ENCODE peak calls at places on chromosomes 12 and 14, in four cellular contexts. One of them, this sample, is unnamed.

GRCh38 chr12:111503116-111503515 is 96.0 kb downstream of the ATXN2 start:
- DNase-seq in AG09319: no peak
- DNase-seq in brain microvascular endothelial cell: no peak
- DNase-seq in CD4-positive, alpha-beta T cell: no peak
- DNase-seq in this sample: no peak

GRCh38 chr14:79578470-79578869 is 632.8 kb downstream of the DIO2 start:
- DNase-seq in brain microvascular endothelial cell: no peak
- DNase-seq in CD4-positive, alpha-beta T cell: no peak
- DNase-seq in AG09319: no peak
- DNase-seq in this sample: no peak

GRCh38 chr14:73241481-73242165 is 4.3 kb downstream of the PAPLN start:
- DNase-seq in AG09319: no peak
- DNase-seq in CD4-positive, alpha-beta T cell: no peak
- DNase-seq in brain microvascular endothelial cell: no peak
- DNase-seq in this sample: no peak

GRCh38 chr12:127767631-127768030 is 499.3 kb upstream of the TMEM132C start:
- DNase-seq in AG09319: no peak
- DNase-seq in CD4-positive, alpha-beta T cell: no peak
- DNase-seq in brain microvascular endothelial cell: no peak
- DNase-seq in this sample: no peak

GRCh38 chr12:106493531-106493930 is 89.3 kb upstream of the RFX4 start:
- DNase-seq in AG09319: no peak
- DNase-seq in CD4-positive, alpha-beta T cell: no peak
- DNase-seq in brain microvascular endothelial cell: no peak
- DNase-seq in this sample: no peak

GRCh38 chr14:41636492-41637392 is 30.1 kb downstream of the LRFN5 start:
- DNase-seq in CD4-positive, alpha-beta T cell: no peak
- DNase-seq in brain microvascular endothelial cell: no peak
- DNase-seq in AG09319: no peak
- DNase-seq in this sample: no peak

GRCh38 chr12:116878567-116879508 is 2.4 kb downstream of the HRK start:
- DNase-seq in AG09319: no peak
- DNase-seq in CD4-positive, alpha-beta T cell: no peak
- DNase-seq in brain microvascular endothelial cell: no peak
- DNase-seq in this sample: no peak

GRCh38 chr12:129552996-129553750 is 350.7 kb downstream of the TMEM132D start:
- DNase-seq in CD4-positive, alpha-beta T cell: no peak
- DNase-seq in AG09319: no peak
- DNase-seq in brain microvascular endothelial cell: peak; percentile 88
- DNase-seq in this sample: no peak

GRCh38 chr14:51419685-51420084 is 179.6 kb downstream of the TMX1 start:
- DNase-seq in CD4-positive, alpha-beta T cell: peak; percentile 5
- DNase-seq in brain microvascular endothelial cell: no peak
- DNase-seq in AG09319: no peak
- DNase-seq in this sample: peak; percentile 19

GRCh38 chr12:131147894-131148293 is 194.2 kb downstream of the ADGRD1 start:
- DNase-seq in brain microvascular endothelial cell: no peak
- DNase-seq in CD4-positive, alpha-beta T cell: no peak
- DNase-seq in AG09319: no peak
- DNase-seq in this sample: no peak

GRCh38 chr14:102029956-102030355 is 56.9 kb downstream of the HSP90AA1 start:
- DNase-seq in brain microvascular endothelial cell: peak; percentile 63
- DNase-seq in AG09319: peak; percentile 46
- DNase-seq in CD4-positive, alpha-beta T cell: no peak
- DNase-seq in this sample: no peak

GRCh38 chr14:49691031-49691430 is 1.9 kb upstream of the KLHDC1 start:
- DNase-seq in AG09319: no peak
- DNase-seq in CD4-positive, alpha-beta T cell: no peak
- DNase-seq in brain microvascular endothelial cell: no peak
- DNase-seq in this sample: no peak

GRCh38 chr12:116473416-116473815 is 85.8 kb upstream of the MAP1LC3B2 start:
- DNase-seq in AG09319: no peak
- DNase-seq in brain microvascular endothelial cell: no peak
- DNase-seq in CD4-positive, alpha-beta T cell: no peak
- DNase-seq in this sample: no peak

GRCh38 chr12:107435520-107435919 is 250.1 kb upstream of the PWP1 start:
- DNase-seq in CD4-positive, alpha-beta T cell: no peak
- DNase-seq in brain microvascular endothelial cell: no peak
- DNase-seq in AG09319: no peak
- DNase-seq in this sample: no peak

GRCh38 chr12:10186299-10186698 is 7.5 kb downstream of the TMEM52B start:
- DNase-seq in brain microvascular endothelial cell: no peak
- DNase-seq in AG09319: no peak
- DNase-seq in CD4-positive, alpha-beta T cell: no peak
- DNase-seq in this sample: no peak

GRCh38 chr12:84165998-84166571 is 746.5 kb downstream of the SLC6A15 start:
- DNase-seq in CD4-positive, alpha-beta T cell: no peak
- DNase-seq in brain microvascular endothelial cell: no peak
- DNase-seq in AG09319: no peak
- DNase-seq in this sample: no peak

GRCh38 chr12:64946132-64946829 is 121.8 kb downstream of the TBC1D30 start:
- DNase-seq in AG09319: peak; percentile 18
- DNase-seq in brain microvascular endothelial cell: no peak
- DNase-seq in CD4-positive, alpha-beta T cell: no peak
- DNase-seq in this sample: no peak

GRCh38 chr14:65926935-65927700 is 514.6 kb downstream of the FUT8 start:
- DNase-seq in brain microvascular endothelial cell: no peak
- DNase-seq in CD4-positive, alpha-beta T cell: no peak
- DNase-seq in AG09319: no peak
- DNase-seq in this sample: no peak

GRCh38 chr12:19639781-19640180 is 200.5 kb downstream of the AEBP2 start:
- DNase-seq in AG09319: no peak
- DNase-seq in CD4-positive, alpha-beta T cell: no peak
- DNase-seq in brain microvascular endothelial cell: no peak
- DNase-seq in this sample: no peak

GRCh38 chr14:63203618-63204406 is 431 bp upstream of the RHOJ start:
- DNase-seq in CD4-positive, alpha-beta T cell: no peak
- DNase-seq in brain microvascular endothelial cell: peak; percentile 97
- DNase-seq in AG09319: peak; percentile 44
- DNase-seq in this sample: no peak

GRCh38 chr12:106919910-106920544 is 35.7 kb upstream of the TMEM263 start:
- DNase-seq in CD4-positive, alpha-beta T cell: no peak
- DNase-seq in brain microvascular endothelial cell: peak; percentile 30
- DNase-seq in AG09319: peak; percentile 15
- DNase-seq in this sample: no peak

GRCh38 chr12:25796523-25797000 is 161.9 kb upstream of the RASSF8 start:
- DNase-seq in AG09319: no peak
- DNase-seq in CD4-positive, alpha-beta T cell: no peak
- DNase-seq in brain microvascular endothelial cell: peak; percentile 35
- DNase-seq in this sample: no peak

GRCh38 chr12:6532051-6532926 is 2.0 kb upstream of the GAPDH start:
- DNase-seq in brain microvascular endothelial cell: peak; percentile 99
- DNase-seq in CD4-positive, alpha-beta T cell: peak; percentile 69
- DNase-seq in AG09319: peak; percentile 92
- DNase-seq in this sample: peak; percentile 53

GRCh38 chr14:21978184-21978998 is 304.8 kb upstream of the OR4E1 start:
- DNase-seq in CD4-positive, alpha-beta T cell: peak; percentile 49
- DNase-seq in AG09319: no peak
- DNase-seq in brain microvascular endothelial cell: peak; percentile 18
- DNase-seq in this sample: peak; percentile 57

GRCh38 chr12:47896633-47897032 is 8.2 kb downstream of the VDR start:
- DNase-seq in CD4-positive, alpha-beta T cell: no peak
- DNase-seq in brain microvascular endothelial cell: no peak
- DNase-seq in AG09319: no peak
- DNase-seq in this sample: no peak

GRCh38 chr12:69052613-69053408 is 119.8 kb upstream of the CPM start:
- DNase-seq in brain microvascular endothelial cell: peak; percentile 82
- DNase-seq in AG09319: peak; percentile 60
- DNase-seq in CD4-positive, alpha-beta T cell: no peak
- DNase-seq in this sample: no peak

GRCh38 chr14:98323850-98324249 is 948.1 kb downstream of the BCL11B start:
- DNase-seq in brain microvascular endothelial cell: no peak
- DNase-seq in CD4-positive, alpha-beta T cell: no peak
- DNase-seq in AG09319: no peak
- DNase-seq in this sample: no peak

GRCh38 chr12:119710941-119711551 is 43.1 kb downstream of the PRKAB1 start:
- DNase-seq in brain microvascular endothelial cell: no peak
- DNase-seq in CD4-positive, alpha-beta T cell: no peak
- DNase-seq in AG09319: no peak
- DNase-seq in this sample: no peak

GRCh38 chr14:67191768-67192290 is 2.6 kb downstream of the GARIN2 start:
- DNase-seq in CD4-positive, alpha-beta T cell: no peak
- DNase-seq in brain microvascular endothelial cell: no peak
- DNase-seq in AG09319: no peak
- DNase-seq in this sample: no peak

GRCh38 chr12:6345319-6346071 is 3.6 kb upstream of the TNFRSF1A start:
- DNase-seq in brain microvascular endothelial cell: peak; percentile 97
- DNase-seq in CD4-positive, alpha-beta T cell: no peak
- DNase-seq in AG09319: no peak
- DNase-seq in this sample: no peak

GRCh38 chr14:21987937-21988336 is 314.3 kb upstream of the OR4E1 start:
- DNase-seq in AG09319: no peak
- DNase-seq in CD4-positive, alpha-beta T cell: no peak
- DNase-seq in brain microvascular endothelial cell: peak; percentile 47
- DNase-seq in this sample: no peak

GRCh38 chr12:89706551-89707348 is 1.9 kb downstream of the ATP2B1 start:
- DNase-seq in brain microvascular endothelial cell: no peak
- DNase-seq in AG09319: no peak
- DNase-seq in CD4-positive, alpha-beta T cell: no peak
- DNase-seq in this sample: no peak

GRCh38 chr12:114702462-114702861 is 18.5 kb upstream of the TBX3 start:
- DNase-seq in brain microvascular endothelial cell: no peak
- DNase-seq in AG09319: no peak
- DNase-seq in CD4-positive, alpha-beta T cell: no peak
- DNase-seq in this sample: no peak

GRCh38 chr12:84585996-84586395 is 326.6 kb downstream of the SLC6A15 start:
- DNase-seq in CD4-positive, alpha-beta T cell: no peak
- DNase-seq in brain microvascular endothelial cell: peak; percentile 27
- DNase-seq in AG09319: no peak
- DNase-seq in this sample: no peak

GRCh38 chr12:116039081-116039480 is 238.4 kb downstream of the MED13L start:
- DNase-seq in CD4-positive, alpha-beta T cell: no peak
- DNase-seq in AG09319: no peak
- DNase-seq in brain microvascular endothelial cell: no peak
- DNase-seq in this sample: no peak

GRCh38 chr12:123763093-123763492 is 992 bp downstream of the DNAH10 start:
- DNase-seq in brain microvascular endothelial cell: no peak
- DNase-seq in AG09319: no peak
- DNase-seq in CD4-positive, alpha-beta T cell: no peak
- DNase-seq in this sample: no peak

GRCh38 chr14:76112889-76113611 is 38.7 kb upstream of the GPATCH2L start:
- DNase-seq in AG09319: no peak
- DNase-seq in brain microvascular endothelial cell: no peak
- DNase-seq in CD4-positive, alpha-beta T cell: no peak
- DNase-seq in this sample: no peak

GRCh38 chr12:110449799-110450497 is at the start of gene ARPC3:
- DNase-seq in AG09319: peak; percentile 88
- DNase-seq in brain microvascular endothelial cell: peak; percentile 92
- DNase-seq in CD4-positive, alpha-beta T cell: peak; percentile 94
- DNase-seq in this sample: peak; percentile 92

GRCh38 chr12:125089083-125089482 is 23.8 kb downstream of the AACS start:
- DNase-seq in AG09319: no peak
- DNase-seq in brain microvascular endothelial cell: peak; percentile 14
- DNase-seq in CD4-positive, alpha-beta T cell: no peak
- DNase-seq in this sample: no peak
- TF ChIP-seq CTCF in AG09319: no peak
- TF ChIP-seq CTCF in brain microvascular endothelial cell: peak; percentile 39
- TF ChIP-seq CTCF in CD4-positive, alpha-beta T cell: no peak
- TF ChIP-seq CTCF in this sample: no peak

DNA sequence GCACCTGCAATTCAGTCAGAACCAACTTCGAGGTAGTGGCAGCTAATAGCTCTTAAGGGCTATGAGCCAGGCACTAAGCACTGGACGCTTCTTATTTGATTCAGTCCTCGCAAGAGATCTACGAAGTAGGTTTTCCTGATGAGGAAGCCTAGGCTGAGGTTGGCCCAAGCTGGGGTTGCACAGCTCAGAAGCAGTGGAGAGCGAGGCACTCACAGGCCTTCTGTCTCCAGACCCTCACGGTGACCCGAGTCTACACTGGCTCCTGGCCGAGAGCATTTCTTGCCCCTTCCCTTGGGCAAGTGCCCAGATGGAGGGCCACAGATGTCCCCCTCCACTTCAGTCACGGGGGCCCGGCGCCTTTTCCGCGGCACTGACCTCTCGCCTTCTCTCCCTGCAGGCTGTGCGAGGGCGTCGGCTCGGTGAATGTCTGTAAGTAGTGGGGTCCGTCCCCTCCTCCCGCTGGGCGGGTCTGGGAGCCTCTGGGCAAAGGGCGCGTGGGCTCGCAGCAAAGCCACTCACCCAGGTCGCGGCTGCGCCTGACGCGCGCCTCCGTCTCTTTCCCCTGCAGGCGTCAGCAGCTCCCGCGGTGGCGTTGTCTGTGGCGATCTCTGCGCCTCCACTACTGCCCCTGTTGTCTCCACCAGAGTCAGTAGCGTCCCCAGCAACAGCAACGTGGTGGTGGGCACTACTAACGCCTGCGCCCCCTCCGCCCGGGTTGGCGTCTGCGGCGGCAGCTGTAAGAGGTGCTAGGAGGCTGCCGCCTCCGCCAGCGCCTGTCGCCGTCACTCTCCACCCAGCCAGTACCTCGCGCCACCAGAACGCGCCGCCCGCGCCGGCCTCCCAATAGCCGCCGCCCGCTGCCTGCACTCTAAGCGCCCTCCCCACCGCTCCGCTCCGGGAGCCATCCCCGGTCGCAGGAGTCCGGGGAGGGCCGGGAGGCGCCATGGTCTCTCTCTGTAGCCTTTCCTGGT is 13.1 kb downstream of the KRT83 start:
- DNase-seq in brain microvascular endothelial cell: peak; percentile 20
- DNase-seq in CD4-positive, alpha-beta T cell: no peak
- DNase-seq in AG09319: peak; percentile 8
- DNase-seq in this sample: peak; percentile 71
- TF ChIP-seq CTCF in brain microvascular endothelial cell: no peak
- TF ChIP-seq CTCF in CD4-positive, alpha-beta T cell: no peak
- TF ChIP-seq CTCF in AG09319: no peak
- TF ChIP-seq CTCF in this sample: peak; percentile 20

DNA sequence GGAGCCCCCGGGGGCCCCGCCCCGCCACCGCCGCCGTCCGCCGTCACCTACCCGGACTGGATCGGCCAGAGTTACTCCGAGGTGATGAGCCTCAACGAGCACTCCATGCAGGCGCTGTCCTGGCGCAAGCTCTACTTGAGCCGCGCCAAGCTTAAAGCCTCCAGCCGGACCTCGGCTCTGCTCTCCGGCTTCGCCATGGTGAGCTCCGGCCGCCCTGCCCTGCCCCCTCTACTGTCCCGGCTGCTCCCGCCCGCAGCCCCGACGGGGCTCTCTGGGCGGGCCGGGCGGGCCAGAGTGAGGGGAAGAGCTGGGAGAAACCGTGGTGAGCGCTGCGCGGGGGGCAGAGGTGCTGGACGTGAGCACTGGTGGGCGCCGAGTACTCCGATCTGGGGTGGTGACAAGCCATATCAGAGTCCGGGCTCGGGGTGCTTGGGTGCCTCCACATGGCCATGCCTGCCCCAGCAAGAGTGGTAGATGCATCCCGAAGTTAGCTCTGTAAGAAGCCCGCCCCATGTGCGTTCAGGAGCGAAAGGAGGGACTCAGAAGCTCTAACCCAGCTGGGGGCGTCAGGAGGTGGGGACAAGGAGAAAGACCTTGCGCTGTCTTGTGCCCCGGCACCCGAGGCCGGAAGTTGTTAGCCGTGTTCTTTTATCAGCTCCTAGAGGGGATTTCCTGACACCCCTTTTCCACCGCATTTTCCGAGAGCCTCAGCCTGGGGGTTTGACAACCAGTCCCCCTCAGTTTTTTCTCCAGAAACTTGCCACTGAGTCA is 708 bp downstream of the ORAI1 start:
- DNase-seq in AG09319: no peak
- DNase-seq in CD4-positive, alpha-beta T cell: peak; percentile 68
- DNase-seq in brain microvascular endothelial cell: peak; percentile 52
- DNase-seq in this sample: peak; percentile 83
- TF ChIP-seq CTCF in AG09319: peak; percentile 14
- TF ChIP-seq CTCF in CD4-positive, alpha-beta T cell: peak; percentile 32
- TF ChIP-seq CTCF in brain microvascular endothelial cell: peak; percentile 32
- TF ChIP-seq CTCF in this sample: no peak

GRCh38 chr12:44317651-44318126 is 481.8 kb downstream of the TMEM117 start:
- DNase-seq in CD4-positive, alpha-beta T cell: no peak
- DNase-seq in brain microvascular endothelial cell: peak; percentile 3
- DNase-seq in AG09319: no peak
- DNase-seq in this sample: no peak
- TF ChIP-seq CTCF in CD4-positive, alpha-beta T cell: no peak
- TF ChIP-seq CTCF in brain microvascular endothelial cell: peak; percentile 68
- TF ChIP-seq CTCF in AG09319: peak; percentile 39
- TF ChIP-seq CTCF in this sample: no peak

This sample was measured in natural killer cell.